ENCODE peak calls at places on chromosomes 5 and 9, in eight cellular contexts. J is choroid plexus epithelial cell; C is GM10248; I is activated CD4-positive, alpha-beta T cell treated with anti-CD3 and anti-CD28 coated beads, Interleukin-2, amount 50 U/mL, for 4 hours; O is smooth muscle cell of the brain vasculature; F is neural crest cell; L is nephron progenitor cell; Y is AG20443. X is an unnamed sample.

GRCh38 chr5:148403344-148403743 is 19.6 kb downstream of the FBXO38 start:
- DNase-seq in C (peak; percentile 18), L (no peak), Y (no peak), J (no peak), I (no peak), F (no peak), O (no peak), X (no peak)

GRCh38 chr9:76519027-76519835 is 60.2 kb downstream of the GCNT1 start:
- DNase-seq in F (no peak), L (no peak), J (peak; percentile 76), O (no peak), I (no peak), C (no peak), Y (no peak), X (no peak)

GRCh38 chr5:4976918-4977317 is 163.2 kb upstream of the ADAMTS16 start:
- DNase-seq in Y (no peak), O (no peak), C (no peak), L (no peak), F (no peak), J (no peak), I (no peak), X (no peak)

GRCh38 chr9:108468364-108468763 is 387.4 kb downstream of the ACTL7B start:
- DNase-seq in L (peak; percentile 34), I (no peak), O (no peak), J (peak; percentile 62), Y (no peak), C (peak; percentile 12), F (peak; percentile 41), X (no peak)

GRCh38 chr9:120877276-120878034 is 467 bp upstream of the PHF19 start:
- DNase-seq in L (peak; percentile 82), J (peak; percentile 30), C (peak; percentile 85), O (no peak), Y (peak; percentile 83), I (no peak), F (peak; percentile 65), X (peak; percentile 47)

GRCh38 chr5:81909677-81910076 is 62.1 kb upstream of the ATG10 start:
- DNase-seq in I (no peak), Y (no peak), L (no peak), O (no peak), C (peak; percentile 43), F (no peak), J (no peak), X (no peak)

GRCh38 chr5:52864884-52865283 is 77.2 kb downstream of the ITGA1 start:
- DNase-seq in Y (no peak), I (no peak), J (peak; percentile 95), C (no peak), F (no peak), O (no peak), L (no peak), X (no peak)

GRCh38 chr5:116939641-116940040 is 365.0 kb upstream of the SEMA6A start:
- DNase-seq in L (no peak), F (no peak), O (no peak), J (no peak), I (no peak), Y (no peak), C (no peak), X (no peak)

GRCh38 chr5:87147441-87147840 is 120.2 kb upstream of the RASA1 start:
- DNase-seq in L (no peak), I (no peak), C (no peak), J (no peak), O (no peak), F (no peak), Y (no peak), X (no peak)

GRCh38 chr5:96977228-96977627 is 41.3 kb downstream of the LNPEP start:
- DNase-seq in Y (no peak), L (no peak), C (no peak), O (no peak), I (no peak), J (no peak), F (no peak), X (no peak)

GRCh38 chr5:68353624-68354023 is 138.1 kb downstream of the PIK3R1 start:
- DNase-seq in C (no peak), I (no peak), F (no peak), L (no peak), O (no peak), Y (no peak), J (peak; percentile 62), X (no peak)

GRCh38 chr5:181160144-181160754 is 12.9 kb downstream of the OR2V2 start:
- DNase-seq in C (peak; percentile 78), I (peak; percentile 68), J (peak; percentile 53), Y (peak; percentile 63), F (no peak), L (peak; percentile 52), O (no peak), X (no peak)

GRCh38 chr5:175471628-175472027 is 6.7 kb upstream of the SFXN1 start:
- DNase-seq in J (no peak), O (no peak), I (no peak), F (no peak), C (no peak), Y (no peak), L (no peak), X (no peak)

GRCh38 chr9:136007906-136008692 is 46.9 kb upstream of the UBAC1 start:
- DNase-seq in O (no peak), L (no peak), C (no peak), J (peak; percentile 61), F (no peak), Y (peak; percentile 32), I (no peak), X (no peak)